ENCODE peak calls at places on chromosomes 2 and 18, in seven cellular contexts. I, G, N, W, K, A and H are unnamed samples. For H3K79me2, the result is how much of the 10 kb centered on the place peaks cover.

GRCh38 chr2:95574506-95574905 is 17.3 kb upstream of the TRIM43 start:
- DNase-seq in I (no peak), G (no peak), N (no peak), W (no peak), K (no peak), A (no peak), H (no peak)

GRCh38 chr2:217204358-217204757 is 344.5 kb upstream of the TNP1 start:
- DNase-seq in I (peak), G (no peak), N (no peak), W (no peak), K (no peak), A (no peak), H (no peak)

GRCh38 chr2:154489271-154489858 is 209.1 kb upstream of the KCNJ3 start:
- DNase-seq in I (no peak), G (no peak), N (no peak), W (no peak), K (no peak), A (no peak), H (no peak)

GRCh38 chr18:26440644-26441043 is 107.7 kb downstream of the KCTD1 start:
- DNase-seq in I (no peak), G (no peak), N (no peak), W (no peak), K (no peak), A (no peak), H (no peak)

GRCh38 chr2:17079262-17079661 is 413.6 kb upstream of the CYRIA start:
- DNase-seq in I (no peak), G (no peak), N (no peak), W (no peak), K (no peak), A (no peak), H (no peak)

GRCh38 chr2:214242797-214243196 is 168.1 kb upstream of the VWC2L start:
- DNase-seq in I (no peak), G (no peak), N (no peak), W (no peak), K (no peak), A (no peak), H (no peak)

GRCh38 chr2:3447789-3448317 is 68.4 kb downstream of the TRAPPC12 start:
- DNase-seq in I (no peak), G (no peak), N (no peak), W (no peak), K (peak), A (no peak), H (no peak)

GRCh38 chr2:239396881-239397681 is 3.7 kb downstream of the HDAC4 start:
- DNase-seq in I (no peak), G (no peak), N (no peak), W (peak), K (no peak), A (no peak), H (no peak)

GRCh38 chr2:124804014-124804940 is 779.2 kb downstream of the CNTNAP5 start:
- DNase-seq in I (peak), G (peak), N (peak), W (peak), K (no peak), A (peak), H (peak)

GRCh38 chr2:72722492-72723090 is 103.2 kb downstream of the EXOC6B start:
- DNase-seq in I (peak), G (no peak), N (no peak), W (no peak), K (no peak), A (no peak), H (no peak)

GRCh38 chr2:148568597-148568996 is 76.0 kb upstream of the EPC2 start:
- DNase-seq in I (no peak), G (no peak), N (no peak), W (no peak), K (no peak), A (no peak), H (no peak)

GRCh38 chr18:8361941-8362471 is 247.2 kb upstream of the RAB12 start:
- DNase-seq in I (no peak), G (no peak), N (no peak), W (peak), K (no peak), A (peak), H (no peak)

DNA sequence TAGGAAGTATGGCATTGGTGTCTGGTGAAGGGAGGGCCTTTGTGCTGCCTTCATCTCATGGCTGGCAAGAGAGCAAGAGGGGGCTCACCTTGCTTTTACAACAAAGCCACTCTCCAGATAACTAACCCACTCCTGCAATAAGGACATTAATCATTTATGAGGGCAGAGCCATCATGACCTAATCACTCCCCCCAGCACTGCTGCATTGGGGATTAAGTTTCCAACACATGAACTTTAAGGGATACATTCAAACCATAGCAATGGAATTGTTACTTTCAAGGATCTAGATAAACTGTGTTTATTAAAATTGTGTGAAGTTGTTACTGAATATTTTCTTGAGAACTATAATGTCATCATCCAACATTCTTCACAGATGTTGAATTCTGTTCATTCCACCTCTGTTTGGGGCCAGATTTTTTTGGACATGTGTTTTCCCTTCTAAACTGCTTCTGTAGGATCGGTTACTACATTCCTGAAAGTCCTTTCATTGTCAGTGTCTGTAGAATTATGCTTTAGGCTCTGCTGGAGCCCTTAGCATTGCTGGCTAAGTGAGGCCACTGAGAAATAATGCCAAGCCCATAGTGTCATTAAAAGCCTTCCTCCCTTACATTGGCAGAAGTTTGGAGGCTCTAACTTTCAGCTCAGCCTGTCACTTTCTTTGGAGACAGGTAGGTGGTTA is 50.4 kb downstream of the SPATS2L start:
- DNase-seq in I (peak), G (peak), N (no peak), W (peak), K (no peak), A (no peak), H (no peak)
- H3K79me2 ChIP-seq in I (half or more), G (under half), N (under half), W (half or more), K (under half), A (under half), H (half or more)

GRCh38 chr2:6828299-6828584 is 37.5 kb downstream of the CMPK2 start:
- DNase-seq in I (peak), G (peak), N (no peak), W (peak), K (peak), A (no peak), H (peak)
- TF ChIP-seq CTCF in I (peak), G (peak), N (no peak), W (peak), K (no peak), A (peak), H (peak)

DNA sequence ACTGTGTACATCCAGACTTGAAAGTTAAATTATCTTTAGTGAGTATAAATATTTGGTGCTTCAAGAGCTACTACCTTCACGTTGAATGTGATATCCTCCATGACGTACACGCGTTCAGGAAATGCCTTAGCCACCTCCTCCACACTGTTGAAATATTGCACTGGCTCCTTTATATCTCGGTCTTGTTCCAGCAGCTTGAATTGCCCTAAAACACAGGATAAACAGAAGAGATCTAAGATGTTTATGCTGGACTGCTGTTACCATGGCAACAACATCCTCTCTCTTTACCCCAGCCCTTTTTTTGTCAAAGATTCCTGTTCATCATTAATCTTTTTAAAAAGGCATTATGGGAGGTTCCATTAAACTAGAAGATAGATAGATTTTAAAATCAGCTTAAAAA is 120.3 kb downstream of the MEP1B start:
- DNase-seq in I (peak), G (no peak), N (no peak), W (no peak), K (no peak), A (no peak), H (peak)
- H3K27ac ChIP-seq in I (no peak), G (no peak), N (no peak), W (no peak), K (no peak), A (no peak), H (no peak)

DNA sequence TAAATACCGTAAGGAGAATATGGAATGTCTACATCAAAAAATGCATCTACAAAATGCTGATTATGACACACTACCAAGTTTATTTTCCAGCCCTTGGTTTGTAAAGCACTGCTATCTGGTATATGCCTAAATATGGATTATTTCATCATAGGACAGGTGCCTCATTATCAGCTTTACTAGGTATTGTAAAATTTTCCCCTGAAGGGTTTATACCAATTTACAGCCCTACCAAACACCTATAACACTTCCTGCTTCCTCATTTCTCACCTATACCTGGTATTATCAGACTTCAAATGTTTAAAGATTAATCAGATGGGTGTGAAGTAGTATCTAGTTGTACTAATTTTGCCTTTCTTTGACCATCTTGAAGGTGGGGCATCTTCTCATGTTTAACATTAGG is 26.8 kb downstream of the RMND5A start:
- DNase-seq in I (no peak), G (no peak), N (no peak), W (no peak), K (no peak), A (no peak), H (no peak)
- H3K79me2 ChIP-seq in I (under half), G (half or more), N (under half), W (half or more), K (under half), A (under half), H (half or more)

DNA sequence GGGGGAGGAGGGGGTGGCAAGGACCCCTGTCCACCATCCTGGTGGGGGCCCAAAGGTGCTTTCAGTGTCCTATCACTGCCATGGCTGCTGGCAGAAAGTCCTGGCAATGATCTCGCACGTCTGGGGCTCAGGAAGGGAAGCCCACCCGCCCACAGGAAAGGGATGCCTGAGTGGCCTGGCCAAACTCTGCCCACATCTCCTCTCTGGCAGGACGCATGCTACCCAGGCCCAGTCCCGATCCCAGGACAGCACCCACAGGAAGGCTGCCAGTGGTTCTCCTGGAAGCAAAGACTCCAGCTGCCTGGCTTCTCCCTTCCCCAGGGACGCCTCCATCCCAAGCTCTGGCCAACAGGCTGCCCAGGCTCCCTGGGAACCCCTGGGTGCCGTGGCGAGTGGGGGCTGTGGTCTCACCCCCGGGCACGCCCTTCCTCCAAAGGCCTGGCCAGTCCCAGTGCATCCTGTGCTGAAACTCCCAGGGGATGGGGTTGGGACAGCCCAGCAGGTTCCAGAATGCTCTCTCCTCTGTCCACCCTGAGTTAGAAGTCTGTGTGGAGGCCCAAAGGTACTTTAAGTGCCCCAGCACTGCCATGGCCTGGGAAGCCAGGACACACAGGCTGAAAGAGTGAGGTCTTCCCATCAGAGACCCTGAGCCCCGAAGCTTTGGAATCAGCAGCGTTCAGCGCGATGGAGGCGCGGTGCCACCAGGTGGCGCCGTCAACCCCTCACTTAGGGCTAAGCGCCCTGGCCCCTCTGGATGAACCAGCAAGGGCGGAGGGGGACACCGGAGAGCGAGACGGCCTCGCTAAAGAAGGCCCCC is 29.8 kb upstream of the TAF1B start:
- DNase-seq in I (peak), G (peak), N (peak), W (peak), K (peak), A (peak), H (peak)
- TF ChIP-seq CTCF in I (peak), G (peak), N (peak), W (peak), K (peak), A (peak), H (peak)

DNA sequence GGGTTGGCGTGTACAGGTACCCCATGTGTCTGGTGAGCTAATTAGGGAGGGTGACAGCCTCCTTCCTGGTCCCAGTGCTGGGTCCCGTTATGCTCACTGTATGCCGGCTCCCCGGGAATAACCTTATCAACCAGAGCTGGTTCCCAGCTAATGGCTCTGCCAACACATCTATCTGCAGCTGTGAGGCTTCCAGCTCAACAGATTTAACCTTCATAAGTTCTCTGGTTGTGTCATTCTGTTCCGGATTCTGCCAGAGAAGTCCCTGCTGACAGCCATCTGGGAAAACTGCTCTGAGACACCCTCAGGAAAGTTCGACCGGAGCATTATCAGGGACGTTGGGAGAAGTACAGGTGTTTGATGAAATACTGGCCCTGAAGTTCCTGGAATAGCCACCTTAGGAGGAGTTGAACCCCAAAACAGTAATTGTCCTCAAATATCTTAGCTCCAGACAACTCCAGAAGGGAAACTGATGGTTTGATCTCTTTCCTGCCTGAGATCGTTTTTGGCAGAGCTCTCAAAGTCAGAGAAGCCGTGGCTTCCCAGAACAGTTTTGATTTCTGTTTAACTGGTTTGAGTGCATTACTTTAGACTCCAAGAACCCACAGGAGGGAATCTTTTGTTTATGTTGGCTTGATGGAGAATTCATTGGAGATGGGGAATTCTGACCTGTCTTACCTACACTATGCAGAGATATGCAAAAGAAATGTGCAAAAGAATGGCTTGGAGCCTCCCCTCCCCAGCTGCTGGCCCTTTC is 39.4 kb upstream of the TXNDC2 start:
- DNase-seq in I (peak), G (no peak), N (no peak), W (no peak), K (peak), A (no peak), H (no peak)
- H3K27ac ChIP-seq in I (no peak), G (no peak), N (no peak), W (no peak), K (no peak), A (no peak), H (no peak)

GRCh38 chr18:63173983-63174382 is 145.6 kb downstream of the BCL2 start:
- DNase-seq in I (no peak), G (no peak), N (no peak), W (no peak), K (no peak), A (no peak), H (no peak)
- H3K79me2 ChIP-seq in I (under half), G (under half), N (under half), W (under half), K (under half), A (under half), H (under half)

DNA sequence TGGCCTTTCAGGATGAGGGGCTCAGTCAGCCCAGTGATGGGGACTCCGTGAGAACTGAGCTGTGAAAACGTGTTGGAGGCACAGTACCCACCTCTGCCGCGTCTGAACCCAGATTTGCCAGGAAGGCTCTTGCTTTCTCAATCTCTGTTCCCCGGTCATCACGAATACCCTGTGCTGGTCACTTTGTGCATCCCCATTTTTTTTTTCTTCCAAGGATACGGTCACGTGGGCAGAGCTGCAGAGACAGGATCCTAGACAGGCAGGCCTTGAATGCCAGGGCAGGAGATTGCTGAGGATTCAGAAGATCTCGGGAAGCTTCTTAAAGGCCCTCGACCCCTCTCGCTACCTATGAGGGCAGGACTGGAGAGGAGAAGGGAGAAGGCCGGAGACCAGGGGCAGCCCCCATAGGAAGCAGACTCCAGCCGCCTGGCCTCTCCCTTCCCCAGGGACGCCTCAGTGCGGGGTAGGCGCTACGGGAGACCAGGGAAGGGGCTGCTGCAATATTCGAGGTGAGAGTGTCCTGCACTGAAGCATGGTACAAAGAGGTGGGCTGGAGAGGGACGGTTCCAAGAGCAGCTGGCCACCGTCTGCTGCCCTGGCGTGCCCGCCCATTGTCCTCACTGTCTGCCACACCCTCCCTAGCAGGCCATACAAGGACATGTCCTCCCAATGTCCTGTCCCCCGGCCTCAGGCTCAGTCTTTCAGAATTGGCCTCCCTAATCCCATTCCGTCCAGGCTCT is 29.0 kb upstream of the TAF1B start:
- DNase-seq in I (no peak), G (no peak), N (no peak), W (no peak), K (no peak), A (no peak), H (no peak)
- TF ChIP-seq CTCF in I (no peak), G (no peak), N (no peak), W (no peak), K (no peak), A (peak), H (no peak)